ENCODE peak calls at places on chromosomes 3 and 15, in five cellular contexts. Z is nephron progenitor cell, O is astrocyte of the spinal cord, F is T-helper 9 cell, V is AG09319. B is an unnamed sample.

GRCh38 chr3:197149528-197149927 is 119.9 kb upstream of the MELTF start:
- DNase-seq in V (no peak), Z (no peak), O (no peak), F (no peak), B (no peak)

GRCh38 chr3:51190199-51190598 is 194.9 kb upstream of the MANF start:
- DNase-seq in V (no peak), Z (no peak), O (no peak), F (no peak), B (no peak)

GRCh38 chr3:190084983-190085382 is 35.7 kb downstream of the P3H2 start:
- DNase-seq in Z (no peak), O (no peak), V (no peak), F (no peak), B (no peak)

GRCh38 chr3:195156286-195156890 is 114.6 kb downstream of the XXYLT1 start:
- DNase-seq in O (no peak), F (no peak), V (no peak), Z (no peak), B (no peak)

GRCh38 chr3:78360849-78361248 is 1321.0 kb downstream of the ROBO2 start:
- DNase-seq in V (no peak), O (no peak), F (no peak), Z (no peak), B (no peak)

GRCh38 chr15:25933456-25934158 is 70.5 kb upstream of the ATP10A start:
- DNase-seq in Z (peak; percentile 62), F (peak; percentile 49), V (peak; percentile 65), O (peak; percentile 83), B (peak; percentile 40)

GRCh38 chr3:15858547-15859506 is 61.0 kb upstream of the ANKRD28 start:
- DNase-seq in Z (peak; percentile 55), V (no peak), F (peak; percentile 56), O (no peak), B (no peak)

GRCh38 chr3:11331101-11331500 is 58.9 kb downstream of the ATG7 start:
- DNase-seq in O (peak; percentile 15), F (no peak), V (no peak), Z (no peak), B (no peak)

GRCh38 chr3:47475029-47475569 is 642 bp downstream of the SCAP start:
- DNase-seq in Z (peak; percentile 47), F (no peak), V (no peak), O (peak; percentile 33), B (no peak)

GRCh38 chr3:141366285-141367037 is 1.8 kb upstream of the ZBTB38 start:
- DNase-seq in Z (no peak), F (no peak), O (peak; percentile 95), V (peak; percentile 85), B (peak; percentile 32)

GRCh38 chr3:180433172-180433571 is 168.8 kb upstream of the TTC14 start:
- DNase-seq in V (no peak), O (peak; percentile 76), Z (no peak), F (no peak), B (no peak)

GRCh38 chr15:93213281-93213680 is 124.3 kb upstream of the RGMA start:
- DNase-seq in V (no peak), O (no peak), F (no peak), Z (no peak), B (no peak)

GRCh38 chr15:101641134-101641764 is 10.9 kb downstream of the TM2D3 start:
- DNase-seq in V (peak; percentile 34), O (peak; percentile 68), Z (peak; percentile 81), F (peak; percentile 72), B (no peak)

GRCh38 chr3:18153571-18154173 is 271.5 kb downstream of the SATB1 start:
- DNase-seq in V (peak; percentile 29), F (no peak), Z (no peak), O (peak; percentile 66), B (no peak)

GRCh38 chr3:37969601-37970100 is 20.9 kb upstream of the VILL start:
- DNase-seq in O (no peak), V (no peak), F (no peak), Z (no peak), B (peak; percentile 24)

GRCh38 chr3:150114873-150115570 is 144.3 kb upstream of the PFN2 start:
- DNase-seq in F (no peak), Z (no peak), V (no peak), O (peak; percentile 79), B (no peak)

GRCh38 chr15:24878153-24878552 is 76.6 kb upstream of the SNRPN start:
- DNase-seq in F (no peak), O (peak; percentile 32), Z (no peak), V (no peak), B (no peak)

GRCh38 chr3:170178631-170179030 is 2.9 kb downstream of the PHC3 start:
- DNase-seq in Z (no peak), F (peak; percentile 42), O (no peak), V (no peak), B (no peak)

GRCh38 chr15:99343208-99343607 is 91.9 kb downstream of the LRRC28 start:
- DNase-seq in Z (no peak), V (no peak), F (no peak), O (no peak), B (no peak)

GRCh38 chr3:134211797-134212196 is 38.9 kb downstream of the RYK start:
- DNase-seq in O (peak; percentile 67), Z (peak; percentile 28), V (peak; percentile 15), F (no peak), B (no peak)

GRCh38 chr3:113668015-113668414 is 28.4 kb downstream of the USF3 start:
- DNase-seq in Z (peak; percentile 4), O (peak; percentile 74), F (no peak), V (peak; percentile 25), B (no peak)